ENCODE peak calls at places on chromosomes 1 and 21, in seven cellular contexts. D is NCI-H226; U is posterior cingulate gyrus; T is NT2/D1; H is stimulated activated CD4-positive, alpha-beta T cell treated with anti-CD3 and anti-CD28 coated beads, Interleukin-1b, Interleukin-23, amount 100 ng/mL, for 24 hours; P is bronchial epithelial cell; L is neural crest cell. C is an unnamed sample.

GRCh38 chr1:248786106-248786665 is 30.6 kb upstream of the LYPD8 start:
- DNase-seq in D (peak), U (no peak), T (no peak), H (no peak), P (no peak), L (no peak), C (no peak)

GRCh38 chr1:183002797-183003594 is 20.2 kb upstream of the LAMC1 start:
- DNase-seq in D (no peak), U (no peak), T (no peak), H (no peak), P (peak), L (no peak), C (no peak)

GRCh38 chr1:202245391-202245790 is 51.8 kb downstream of the LGR6 start:
- DNase-seq in D (no peak), U (no peak), T (no peak), H (no peak), P (no peak), L (no peak), C (peak)

GRCh38 chr21:31837613-31838390 is 35.0 kb upstream of the HUNK start:
- DNase-seq in D (no peak), U (no peak), T (no peak), H (no peak), P (no peak), L (no peak), C (no peak)

GRCh38 chr1:26375081-26375480 is 2.5 kb upstream of the ZNF683 start:
- DNase-seq in D (no peak), U (no peak), T (no peak), H (no peak), P (peak), L (no peak), C (no peak)

GRCh38 chr21:41369105-41369914 is 7.5 kb downstream of the MX2 start:
- DNase-seq in D (no peak), U (peak), T (peak), H (no peak), P (no peak), L (peak), C (no peak)

GRCh38 chr1:40890771-40891170 is 28.6 kb upstream of the CITED4 start:
- DNase-seq in D (no peak), U (no peak), T (no peak), H (no peak), P (no peak), L (no peak), C (no peak)

GRCh38 chr1:118077331-118078055 is 107.5 kb downstream of the SPAG17 start:
- DNase-seq in D (peak), U (no peak), T (peak), H (no peak), P (peak), L (no peak), C (no peak)

GRCh38 chr1:33743221-33743998 is 120.5 kb upstream of the HMGB4 start:
- DNase-seq in D (no peak), U (no peak), T (no peak), H (no peak), P (no peak), L (no peak), C (no peak)

GRCh38 chr1:207823880-207824566 is 72.2 kb downstream of the CD46 start:
- DNase-seq in D (peak), U (peak), T (peak), H (peak), P (peak), L (peak), C (peak)

GRCh38 chr1:204633665-204634064 is 51.9 kb downstream of the LRRN2 start:
- DNase-seq in D (no peak), U (no peak), T (no peak), H (no peak), P (no peak), L (no peak), C (no peak)

GRCh38 chr1:153985341-153985912 is 712 bp downstream of the RAB13 start:
- DNase-seq in D (peak), U (no peak), T (no peak), H (no peak), P (no peak), L (no peak), C (peak)

GRCh38 chr21:44531606-44532128 is 8.3 kb downstream of the KRTAP10-1 start:
- DNase-seq in D (no peak), U (peak), T (no peak), H (no peak), P (no peak), L (no peak), C (peak)

GRCh38 chr1:156865258-156865657 is 4.6 kb downstream of the NTRK1 start:
- DNase-seq in D (no peak), U (no peak), T (no peak), H (no peak), P (no peak), L (no peak), C (no peak)

GRCh38 chr1:51523931-51524330 is 4.9 kb upstream of the EPS15 start:
- DNase-seq in D (no peak), U (no peak), T (no peak), H (no peak), P (no peak), L (no peak), C (no peak)

GRCh38 chr21:17925900-17926299 is 106.7 kb upstream of the C21orf91 start:
- DNase-seq in D (no peak), U (no peak), T (peak), H (no peak), P (peak), L (no peak), C (no peak)

GRCh38 chr1:8017495-8018310 is 8.4 kb downstream of the ERRFI1 start:
- DNase-seq in D (peak), U (no peak), T (no peak), H (no peak), P (peak), L (no peak), C (no peak)

GRCh38 chr21:35827004-35827403 is 233.3 kb downstream of the SETD4 start:
- DNase-seq in D (no peak), U (no peak), T (no peak), H (no peak), P (no peak), L (no peak), C (no peak)

GRCh38 chr1:189751311-189751710 is 726.4 kb downstream of the BRINP3 start:
- DNase-seq in D (no peak), U (no peak), T (no peak), H (no peak), P (peak), L (no peak), C (no peak)

GRCh38 chr1:172255223-172255560 is 165.3 kb upstream of the C1orf105 start:
- DNase-seq in D (peak), U (no peak), T (no peak), H (no peak), P (no peak), L (no peak), C (no peak)

GRCh38 chr1:45335732-45336365 is 4.1 kb upstream of the TOE1 start:
- DNase-seq in D (no peak), U (no peak), T (no peak), H (no peak), P (peak), L (no peak), C (no peak)

GRCh38 chr1:7068552-7068951 is 283.3 kb downstream of the CAMTA1 start:
- DNase-seq in D (no peak), U (no peak), T (no peak), H (no peak), P (no peak), L (no peak), C (no peak)

GRCh38 chr1:47709302-47710074 is 271.6 kb downstream of the FOXD2 start:
- DNase-seq in D (no peak), U (no peak), T (no peak), H (no peak), P (no peak), L (peak), C (peak)

GRCh38 chr1:42730988-42731387 is 9.0 kb downstream of the CLDN19 start:
- DNase-seq in D (peak), U (no peak), T (no peak), H (no peak), P (peak), L (no peak), C (no peak)

GRCh38 chr21:37130971-37131370 is 57.9 kb downstream of the TTC3 start:
- DNase-seq in D (peak), U (no peak), T (no peak), H (no peak), P (peak), L (no peak), C (no peak)

GRCh38 chr1:247614625-247615024 is 9.2 kb downstream of the OR2G3 start:
- DNase-seq in D (no peak), U (no peak), T (no peak), H (no peak), P (no peak), L (no peak), C (no peak)

GRCh38 chr1:191734321-191734720 is 423.9 kb upstream of the RGS18 start:
- DNase-seq in D (no peak), U (no peak), T (no peak), H (no peak), P (no peak), L (no peak), C (no peak)

GRCh38 chr21:38712076-38712475 is 93.7 kb upstream of the ETS2 start:
- DNase-seq in D (no peak), U (no peak), T (peak), H (no peak), P (peak), L (peak), C (no peak)

GRCh38 chr1:160413716-160414115 is 13.4 kb downstream of the VANGL2 start:
- DNase-seq in D (no peak), U (no peak), T (no peak), H (no peak), P (no peak), L (no peak), C (no peak)

GRCh38 chr1:27192039-27192529 is 37.2 kb upstream of the SLC9A1 start:
- DNase-seq in D (peak), U (no peak), T (no peak), H (no peak), P (peak), L (no peak), C (no peak)

GRCh38 chr1:32902535-32902920 is 1.3 kb upstream of the TMEM54 start:
- DNase-seq in D (no peak), U (no peak), T (no peak), H (no peak), P (no peak), L (no peak), C (no peak)

GRCh38 chr1:78483903-78484302 is 6.9 kb upstream of the PTGFR start:
- DNase-seq in D (no peak), U (no peak), T (no peak), H (no peak), P (no peak), L (no peak), C (peak)

GRCh38 chr1:145720556-145720877 is 1.2 kb downstream of the CD160 start:
- DNase-seq in D (no peak), U (no peak), T (no peak), H (no peak), P (peak), L (no peak), C (no peak)

GRCh38 chr1:43532716-43533115 is 2.0 kb downstream of the PTPRF start:
- DNase-seq in D (no peak), U (no peak), T (no peak), H (no peak), P (no peak), L (no peak), C (peak)

GRCh38 chr1:109543283-109543987 is 3.8 kb downstream of the GPR61 start:
- DNase-seq in D (no peak), U (no peak), T (no peak), H (no peak), P (no peak), L (no peak), C (no peak)

GRCh38 chr1:33074193-33074945 is 6.6 kb upstream of the AZIN2 start:
- DNase-seq in D (no peak), U (no peak), T (no peak), H (no peak), P (no peak), L (no peak), C (no peak)

GRCh38 chr1:77900687-77901293 is 12.4 kb downstream of the NEXN start:
- DNase-seq in D (no peak), U (no peak), T (peak), H (no peak), P (peak), L (no peak), C (no peak)

GRCh38 chr1:8077120-8077573 is 51.0 kb upstream of the ERRFI1 start:
- DNase-seq in D (peak), U (no peak), T (no peak), H (no peak), P (peak), L (no peak), C (no peak)

GRCh38 chr1:171116676-171117075 is 26.0 kb downstream of the FMO3 start:
- DNase-seq in D (no peak), U (no peak), T (no peak), H (no peak), P (no peak), L (no peak), C (no peak)

C was measured in posterior vena cava.